ENCODE peak calls at places on chromosomes 4 and X, in eight cellular contexts. X is fibroblast of the aortic adventitia, P is right atrium auricular region, A is endodermal cell, R is breast epithelium, V is right lobe of liver, Y is GM23338, Z is body of pancreas. N is an unnamed sample.

GRCh38 chr4:61877893-61878292 is 677.8 kb downstream of the ADGRL3 start:
- DNase-seq in P (no peak), X (no peak), R (no peak), V (no peak), Z (no peak), A (no peak), Y (no peak), N (no peak)

GRCh38 chr4:32219306-32220075 is 1499.3 kb downstream of the PCDH7 start:
- DNase-seq in A (no peak), X (peak), R (no peak), P (no peak), Y (no peak), Z (no peak), V (no peak), N (no peak)

GRCh38 chr4:45944000-45944399 is 179.9 kb downstream of the GABRG1 start:
- DNase-seq in P (no peak), R (no peak), A (no peak), Y (peak), X (no peak), V (no peak), Z (no peak), N (no peak)

GRCh38 chr4:165293927-165294649 is 33.4 kb upstream of the MSMO1 start:
- DNase-seq in Z (no peak), R (no peak), X (peak), A (no peak), V (no peak), P (no peak), Y (peak), N (no peak)

GRCh38 chr4:2744576-2745270 is 11.4 kb downstream of the TNIP2 start:
- DNase-seq in V (no peak), P (no peak), X (no peak), Y (no peak), R (no peak), Z (no peak), A (no peak), N (no peak)

GRCh38 chrX:22533898-22534297 is 261.2 kb downstream of the CBLL2 start:
- DNase-seq in V (no peak), Y (peak), R (no peak), X (no peak), A (peak), P (no peak), Z (no peak), N (no peak)

GRCh38 chrX:47380268-47380667 is 9.9 kb downstream of the ZNF157 start:
- DNase-seq in A (no peak), R (no peak), P (no peak), X (no peak), Y (no peak), Z (peak), V (no peak), N (no peak)

GRCh38 chr4:1043658-1044468 is 32.4 kb downstream of the FGFRL1 start:
- DNase-seq in Y (peak), R (peak), X (peak), Z (peak), A (peak), V (peak), P (peak), N (peak)

GRCh38 chr4:168725935-168726334 is 229.1 kb downstream of the PALLD start:
- DNase-seq in Y (no peak), P (no peak), X (no peak), R (no peak), V (no peak), A (no peak), Z (no peak), N (no peak)

GRCh38 chrX:132940727-132941162 is 17.7 kb downstream of the HS6ST2 start:
- DNase-seq in P (no peak), Z (no peak), Y (peak), X (no peak), A (no peak), V (no peak), R (no peak), N (no peak)

GRCh38 chr4:3255611-3256186 is 6.7 kb downstream of the MSANTD1 start:
- DNase-seq in P (no peak), R (peak), V (peak), A (peak), Y (no peak), Z (no peak), X (no peak), N (no peak)

GRCh38 chr4:66555301-66555700 is 885.0 kb upstream of the EPHA5 start:
- DNase-seq in Z (no peak), R (no peak), X (peak), A (no peak), Y (no peak), V (no peak), P (no peak), N (no peak)

GRCh38 chrX:82081027-82081426 is 879.1 kb downstream of the SH3BGRL start:
- DNase-seq in P (no peak), V (no peak), X (no peak), Y (peak), A (peak), R (no peak), Z (no peak), N (no peak)

GRCh38 chrX:135520022-135520552 is 373 bp upstream of the INTS6L start:
- DNase-seq in V (no peak), X (peak), R (no peak), Z (no peak), A (no peak), P (no peak), Y (peak), N (no peak)

GRCh38 chrX:130028196-130028595 is 45.8 kb downstream of the BCORL1 start:
- DNase-seq in P (no peak), Y (peak), Z (peak), X (peak), V (peak), A (peak), R (no peak), N (peak)

DNA sequence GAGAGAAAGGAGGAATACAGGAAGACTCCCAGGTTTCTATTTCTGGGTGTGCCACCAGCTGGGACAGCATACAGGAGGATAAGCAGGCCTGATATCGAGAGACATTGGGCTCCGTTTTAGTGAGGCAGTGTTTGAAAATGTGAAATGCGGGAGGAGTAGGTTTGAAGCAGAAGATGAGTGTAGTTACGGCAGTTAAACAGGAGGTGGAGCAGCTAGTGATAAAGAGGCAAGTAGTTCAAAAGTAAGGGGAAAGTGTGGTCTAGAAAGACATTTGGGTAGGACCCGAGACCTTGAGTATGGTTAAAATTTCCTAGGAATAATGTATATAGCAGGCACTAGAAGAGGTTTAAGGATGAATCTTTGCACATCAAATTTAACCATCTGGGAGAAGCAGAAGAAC is 42.4 kb downstream of the DCUN1D4 start:
- DNase-seq in V (no peak), R (no peak), Y (peak), Z (no peak), A (peak), P (no peak), X (peak), N (no peak)
- TF ChIP-seq CTCF in V (peak), R (no peak), Y (peak), Z (peak), A (peak), P (no peak), X (peak), N (peak)

DNA sequence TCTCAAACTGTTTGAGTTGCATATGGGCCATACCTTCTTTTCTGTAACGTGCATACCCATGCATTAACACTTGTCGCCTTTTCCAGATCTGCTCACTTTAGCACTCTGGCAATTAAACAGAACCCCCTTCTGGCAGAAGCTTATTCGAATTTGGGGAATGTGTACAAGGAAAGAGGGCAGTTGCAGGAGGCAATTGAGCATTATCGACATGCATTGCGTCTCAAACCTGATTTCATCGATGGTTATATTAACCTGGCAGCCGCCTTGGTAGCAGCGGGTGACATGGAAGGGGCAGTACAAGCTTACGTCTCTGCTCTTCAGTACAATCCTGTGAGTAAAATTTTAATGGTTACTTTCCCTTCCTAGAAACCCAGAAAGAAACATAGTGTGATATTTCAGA is 4.8 kb downstream of the OGT start:
- DNase-seq in A (no peak), R (no peak), X (no peak), Y (no peak), P (no peak), V (no peak), Z (no peak), N (no peak)
- H3K4me3 ChIP-seq in A (no peak), R (no peak), X (no peak), Y (no peak), P (no peak), V (no peak), Z (no peak), N (no peak)

GRCh38 chr4:109966891-109967481 is 54.3 kb downstream of the EGF start:
- DNase-seq in A (no peak), Z (no peak), Y (no peak), R (no peak), P (no peak), X (no peak), V (no peak), N (no peak)
- TF ChIP-seq CTCF in A (no peak), Z (no peak), Y (no peak), R (no peak), P (no peak), X (no peak), V (no peak), N (no peak)

GRCh38 chr4:29581469-29581868 is 1138.7 kb upstream of the PCDH7 start:
- DNase-seq in Z (peak), Y (no peak), A (no peak), X (peak), P (no peak), V (peak), R (no peak), N (no peak)

DNA sequence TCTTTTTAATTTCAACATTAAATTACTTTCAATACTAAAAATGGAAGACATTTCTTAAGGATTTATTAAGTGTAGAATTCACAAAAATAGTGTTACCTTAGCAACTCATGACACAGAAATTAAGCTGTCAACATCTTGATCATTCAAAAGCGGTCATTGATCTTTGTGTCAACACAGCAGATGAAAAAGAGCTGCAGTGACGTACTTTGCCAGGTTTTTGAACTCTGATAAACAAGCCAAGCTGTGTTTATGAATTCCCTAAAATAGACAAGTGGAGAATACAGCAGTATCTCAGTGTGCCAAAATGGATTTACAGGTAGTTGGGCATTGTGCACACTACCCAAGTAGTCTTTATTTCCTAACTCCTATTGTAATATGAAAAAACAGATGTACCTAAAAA is 1141.8 kb upstream of the PCDH7 start:
- DNase-seq in X (no peak), Y (no peak), A (no peak), P (no peak), Z (no peak), V (no peak), R (no peak), N (no peak)
- H3K4me3 ChIP-seq in X (no peak), Y (no peak), A (no peak), P (no peak), Z (no peak), V (no peak), R (no peak), N (no peak)

GRCh38 chr4:57553695-57554094 is 443.5 kb upstream of the IGFBP7 start:
- DNase-seq in Z (no peak), Y (no peak), P (no peak), R (no peak), X (no peak), V (no peak), A (no peak), N (no peak)
- TF ChIP-seq CTCF in Z (no peak), Y (no peak), P (no peak), R (no peak), X (no peak), V (peak), A (no peak), N (no peak)

GRCh38 chr4:7255488-7255881 is 63.1 kb downstream of the SORCS2 start:
- DNase-seq in Y (no peak), V (no peak), R (no peak), P (no peak), Z (no peak), A (no peak), X (no peak), N (no peak)
- H3K4me3 ChIP-seq in Y (no peak), V (no peak), R (no peak), P (no peak), Z (no peak), A (no peak), X (no peak), N (no peak)

DNA sequence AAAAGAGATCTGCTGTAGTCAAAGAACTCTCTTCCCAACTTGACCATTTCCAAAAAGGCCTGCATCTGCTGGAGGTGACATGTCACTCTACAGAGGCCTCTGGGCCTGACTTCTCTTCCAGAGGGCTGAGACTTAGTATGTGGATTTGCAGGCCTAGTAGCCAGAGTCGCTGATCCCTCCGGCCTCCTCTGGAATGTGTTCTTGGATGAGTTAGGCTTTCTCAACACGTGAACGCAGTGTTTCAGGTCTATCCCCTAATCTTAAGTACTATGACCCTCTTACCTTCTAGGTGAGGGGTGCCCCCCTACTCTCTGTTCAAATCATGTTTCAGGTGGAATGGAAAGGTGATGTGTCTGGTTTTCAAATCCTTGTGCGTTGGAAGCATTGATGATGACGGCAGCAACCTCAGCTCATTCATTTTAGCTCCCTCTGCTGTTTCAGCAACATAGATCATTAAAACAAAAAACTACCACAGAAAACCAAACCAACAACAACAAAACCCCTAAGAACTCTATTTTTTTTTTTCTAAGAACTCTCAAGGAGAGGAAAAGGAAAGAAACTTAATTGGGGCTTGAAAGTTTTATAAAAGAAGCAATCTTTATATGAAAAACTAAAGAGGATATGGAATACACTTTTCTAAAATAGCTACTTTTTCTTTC is 56.4 kb downstream of the RWDD4 start:
- DNase-seq in Y (peak), Z (no peak), X (peak), R (no peak), P (no peak), V (no peak), A (peak), N (no peak)
- TF ChIP-seq CTCF in Y (peak), Z (peak), X (peak), R (no peak), P (no peak), V (peak), A (peak), N (no peak)

GRCh38 chrX:16628954-16629595 is 20.9 kb upstream of the S100G start:
- DNase-seq in X (no peak), P (no peak), Z (no peak), A (peak), V (no peak), R (no peak), Y (peak), N (no peak)
- H3K4me3 ChIP-seq in X (no peak), P (no peak), Z (no peak), A (no peak), V (no peak), R (no peak), Y (peak), N (no peak)

GRCh38 chr4:107757860-107758476 is 37.9 kb upstream of the PAPSS1 start:
- DNase-seq in R (no peak), Z (no peak), V (no peak), A (no peak), P (no peak), X (peak), Y (peak), N (no peak)

GRCh38 chr4:107757293-107757692 is 37.3 kb upstream of the PAPSS1 start:
- DNase-seq in R (no peak), P (no peak), Z (no peak), A (no peak), X (no peak), V (no peak), Y (no peak), N (no peak)

GRCh38 chr4:107755841-107756356 is 35.9 kb upstream of the PAPSS1 start:
- DNase-seq in Z (no peak), P (no peak), V (no peak), R (no peak), A (no peak), X (peak), Y (peak), N (no peak)

DNA sequence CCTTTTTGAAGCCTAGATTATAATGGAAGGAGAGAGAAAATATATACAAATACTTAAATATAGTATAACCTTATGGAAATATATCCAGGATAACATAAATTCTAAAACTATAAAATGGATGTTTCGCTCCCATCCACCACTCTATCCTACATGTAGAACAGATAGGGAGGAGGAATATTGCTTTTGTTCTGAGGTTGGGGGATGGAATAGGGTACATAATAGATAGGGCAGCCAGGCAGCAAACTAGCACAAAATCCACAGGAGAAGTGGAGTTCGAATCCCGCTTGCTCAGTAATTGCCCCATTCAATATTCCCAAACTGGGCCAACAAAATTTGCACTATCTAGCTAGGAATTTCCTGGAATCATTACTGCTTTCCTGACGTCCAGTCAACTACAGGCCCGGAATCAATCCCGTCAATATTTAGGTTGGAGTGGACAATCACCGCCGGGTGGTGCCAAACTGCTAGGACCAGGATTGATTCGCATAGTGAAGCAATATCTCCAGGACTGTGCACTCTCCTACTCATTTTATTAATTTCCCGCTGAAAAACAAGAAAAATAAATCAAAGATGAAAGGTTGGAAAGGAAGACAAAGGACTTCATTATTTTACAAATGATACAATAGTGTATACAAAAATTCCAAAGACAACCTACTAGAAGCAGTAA is 40.4 kb upstream of the PAPSS1 start:
- DNase-seq in R (no peak), Z (peak), Y (peak), X (peak), P (no peak), A (peak), V (peak), N (no peak)
- TF ChIP-seq CTCF in R (peak), Z (peak), Y (peak), X (peak), P (no peak), A (peak), V (peak), N (peak)

GRCh38 chrX:7330971-7331746 is 183.2 kb upstream of the PUDP start:
- DNase-seq in R (no peak), V (no peak), X (peak), A (no peak), Y (no peak), Z (no peak), P (no peak), N (no peak)
- H3K4me3 ChIP-seq in R (no peak), V (no peak), X (no peak), A (no peak), Y (no peak), Z (no peak), P (no peak), N (no peak)

N was measured in Panc1.